ENCODE peak calls at places on chromosomes 11 and 22, in five cellular contexts. O is uterus, B is psoas muscle, G is brain microvascular endothelial cell, I is cardiac muscle cell. V is an unnamed sample.

GRCh38 chr11:131762346-131763110 is 392.1 kb downstream of the NTM start:
- DNase-seq in O (no peak), B (no peak), G (no peak), I (no peak), V (no peak)

GRCh38 chr22:33873186-33873585 is 47.1 kb downstream of the LARGE1 start:
- DNase-seq in O (peak), B (peak), G (no peak), I (no peak), V (no peak)

GRCh38 chr11:119471329-119471728 is 48.4 kb upstream of the THY1 start:
- DNase-seq in O (no peak), B (no peak), G (no peak), I (no peak), V (no peak)

GRCh38 chr11:62580959-62581715 is 7.4 kb upstream of the EEF1G start:
- DNase-seq in O (no peak), B (no peak), G (no peak), I (no peak), V (no peak)

GRCh38 chr22:48834404-48834803 is 993.3 kb downstream of the BRD1 start:
- DNase-seq in O (no peak), B (no peak), G (no peak), I (no peak), V (no peak)

GRCh38 chr11:14308114-14308896 is 50.7 kb downstream of the RRAS2 start:
- DNase-seq in O (no peak), B (no peak), G (peak), I (peak), V (no peak)

GRCh38 chr11:71466358-71466757 is 13.4 kb downstream of the NADSYN1 start:
- DNase-seq in O (no peak), B (no peak), G (no peak), I (no peak), V (no peak)

GRCh38 chr11:112962854-112963367 is 1.7 kb downstream of the NCAM1 start:
- DNase-seq in O (peak), B (peak), G (no peak), I (peak), V (no peak)

GRCh38 chr11:69922596-69923111 is 103.4 kb upstream of the FGF3 start:
- DNase-seq in O (no peak), B (no peak), G (no peak), I (no peak), V (no peak)

GRCh38 chr11:64222651-64223000 is 3.4 kb downstream of the TRPT1 start:
- DNase-seq in O (no peak), B (no peak), G (no peak), I (no peak), V (no peak)

GRCh38 chr11:12800032-12800671 is 125.9 kb downstream of the TEAD1 start:
- DNase-seq in O (no peak), B (no peak), G (peak), I (peak), V (no peak)

GRCh38 chr11:128859563-128860441 is 7.3 kb downstream of the KCNJ1 start:
- DNase-seq in O (peak), B (peak), G (peak), I (peak), V (no peak)

GRCh38 chr22:25067851-25068421 is 115.4 kb downstream of the KIAA1671 start:
- DNase-seq in O (no peak), B (peak), G (no peak), I (no peak), V (no peak)
- H3K4me3 ChIP-seq in O (no peak), B (no peak), G (no peak), I (no peak), V (no peak)

DNA sequence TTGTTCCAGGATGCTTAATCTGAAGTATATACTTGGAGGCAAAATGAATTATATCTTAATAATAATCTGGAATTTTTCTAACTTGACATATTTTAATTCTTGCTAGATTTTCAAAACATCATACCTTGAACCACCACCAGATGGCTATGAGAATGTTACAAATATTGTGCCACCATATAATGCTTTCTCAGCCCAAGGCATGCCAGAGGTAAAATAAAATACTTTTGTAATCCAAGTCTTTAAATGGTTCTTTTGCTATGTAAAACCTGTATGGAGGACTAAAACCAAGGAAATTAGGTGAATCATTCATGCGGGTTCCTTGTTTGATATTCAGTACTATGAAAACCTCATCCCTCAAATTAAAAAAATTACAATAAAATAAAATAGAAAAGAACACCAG is 14.4 kb downstream of the NAALAD2 start:
- DNase-seq in O (no peak), B (no peak), G (no peak), I (no peak), V (no peak)
- TF ChIP-seq CTCF in O (no peak), B (no peak), G (peak), I (peak), V (no peak)

GRCh38 chr11:120722539-120722938 is 211.0 kb downstream of the GRIK4 start:
- DNase-seq in O (no peak), B (no peak), G (no peak), I (peak), V (no peak)
- H3K4me3 ChIP-seq in O (no peak), B (no peak), G (no peak), I (no peak), V (no peak)

DNA sequence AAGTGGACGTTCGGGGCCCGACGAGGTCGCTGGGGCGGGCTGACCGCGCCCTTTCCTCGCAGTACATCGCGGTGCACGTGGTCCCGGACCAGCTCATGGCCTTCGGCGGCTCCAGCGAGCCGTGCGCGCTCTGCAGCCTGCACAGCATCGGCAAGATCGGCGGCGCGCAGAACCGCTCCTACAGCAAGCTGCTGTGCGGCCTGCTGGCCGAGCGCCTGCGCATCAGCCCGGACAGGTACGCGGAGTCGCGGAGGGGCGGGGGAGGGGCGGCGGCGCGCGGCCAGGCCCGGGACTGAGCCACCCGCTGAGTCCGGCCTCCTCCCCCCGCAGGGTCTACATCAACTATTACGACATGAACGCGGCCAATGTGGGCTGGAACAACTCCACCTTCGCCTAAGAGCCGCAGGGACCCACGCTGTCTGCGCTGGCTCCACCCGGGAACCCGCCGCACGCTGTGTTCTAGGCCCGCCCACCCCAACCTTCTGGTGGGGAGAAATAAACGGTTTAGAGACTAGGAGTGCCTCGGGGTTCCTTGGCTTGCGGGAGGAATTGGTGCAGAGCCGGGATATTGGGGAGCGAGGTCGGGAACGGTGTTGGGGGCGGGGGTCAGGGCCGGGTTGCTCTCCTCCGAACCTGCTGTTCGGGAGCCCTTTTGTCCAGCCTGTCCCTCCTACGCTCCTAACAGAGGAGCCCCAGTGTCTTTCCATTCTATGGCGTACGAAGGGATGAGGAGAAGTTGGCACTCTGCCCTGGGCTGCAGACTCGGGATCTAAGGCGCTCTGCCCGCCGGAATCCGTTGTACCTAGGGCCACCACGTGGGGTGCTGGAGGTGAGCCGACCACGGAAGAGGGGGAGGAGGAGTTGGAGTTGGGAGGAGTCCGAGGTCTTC is 771 bp downstream of the MIF start:
- DNase-seq in O (peak), B (peak), G (peak), I (peak), V (no peak)
- TF ChIP-seq CTCF in O (peak), B (peak), G (peak), I (peak), V (peak)

GRCh38 chr11:114187173-114187572 is 109.0 kb upstream of the NNMT start:
- DNase-seq in O (no peak), B (no peak), G (no peak), I (no peak), V (no peak)
- H3K4me3 ChIP-seq in O (no peak), B (no peak), G (no peak), I (no peak), V (no peak)

GRCh38 chr11:42974510-42974909 is 337.3 kb upstream of the API5 start:
- DNase-seq in O (no peak), B (no peak), G (no peak), I (no peak), V (no peak)
- TF ChIP-seq CTCF in O (no peak), B (no peak), G (no peak), I (no peak), V (no peak)

V was measured in AG04449.